ENCODE peak calls at places on chromosomes 11 and 22, in eight cellular contexts. One of them, this sample, is unnamed.

GRCh38 chr11:27820249-27820648 is 120.0 kb upstream of the BDNF start:
- DNase-seq in cardiac muscle cell: no peak
- DNase-seq in endodermal cell: no peak
- DNase-seq in colonic mucosa: no peak
- DNase-seq in uterus: no peak
- DNase-seq in fibroblast of pulmonary artery: no peak
- DNase-seq in heart right ventricle: no peak
- DNase-seq in left lung: no peak
- DNase-seq in this sample: peak

GRCh38 chr22:41976070-41976901 is 7.0 kb downstream of the SEPTIN3 start:
- DNase-seq in cardiac muscle cell: peak
- DNase-seq in endodermal cell: peak
- DNase-seq in colonic mucosa: peak
- DNase-seq in uterus: no peak
- DNase-seq in fibroblast of pulmonary artery: no peak
- DNase-seq in heart right ventricle: no peak
- DNase-seq in left lung: no peak
- DNase-seq in this sample: no peak

GRCh38 chr11:33682446-33682845 is 18.2 kb downstream of the C11orf91 start:
- DNase-seq in cardiac muscle cell: no peak
- DNase-seq in endodermal cell: peak
- DNase-seq in colonic mucosa: no peak
- DNase-seq in uterus: no peak
- DNase-seq in fibroblast of pulmonary artery: no peak
- DNase-seq in heart right ventricle: no peak
- DNase-seq in left lung: no peak
- DNase-seq in this sample: no peak

GRCh38 chr11:128288368-128288767 is 299.0 kb downstream of the ETS1 start:
- DNase-seq in cardiac muscle cell: peak
- DNase-seq in endodermal cell: no peak
- DNase-seq in colonic mucosa: no peak
- DNase-seq in uterus: no peak
- DNase-seq in fibroblast of pulmonary artery: peak
- DNase-seq in heart right ventricle: no peak
- DNase-seq in left lung: no peak
- DNase-seq in this sample: no peak

GRCh38 chr11:129881570-129882170 is 13.7 kb downstream of the NFRKB start:
- DNase-seq in cardiac muscle cell: peak
- DNase-seq in endodermal cell: peak
- DNase-seq in colonic mucosa: peak
- DNase-seq in uterus: no peak
- DNase-seq in fibroblast of pulmonary artery: peak
- DNase-seq in heart right ventricle: no peak
- DNase-seq in left lung: no peak
- DNase-seq in this sample: peak

GRCh38 chr22:19117111-19117512 is 5.1 kb downstream of the DGCR2 start:
- DNase-seq in cardiac muscle cell: no peak
- DNase-seq in endodermal cell: no peak
- DNase-seq in colonic mucosa: peak
- DNase-seq in uterus: no peak
- DNase-seq in fibroblast of pulmonary artery: no peak
- DNase-seq in heart right ventricle: no peak
- DNase-seq in left lung: no peak
- DNase-seq in this sample: no peak

GRCh38 chr22:33013531-33014162 is 44.5 kb downstream of the SYN3 start:
- DNase-seq in cardiac muscle cell: no peak
- DNase-seq in endodermal cell: peak
- DNase-seq in colonic mucosa: no peak
- DNase-seq in uterus: no peak
- DNase-seq in fibroblast of pulmonary artery: no peak
- DNase-seq in heart right ventricle: no peak
- DNase-seq in left lung: no peak
- DNase-seq in this sample: no peak

GRCh38 chr11:19995131-19995530 is 165.1 kb downstream of the DBX1 start:
- DNase-seq in cardiac muscle cell: no peak
- DNase-seq in endodermal cell: no peak
- DNase-seq in colonic mucosa: no peak
- DNase-seq in uterus: no peak
- DNase-seq in fibroblast of pulmonary artery: peak
- DNase-seq in heart right ventricle: no peak
- DNase-seq in left lung: no peak
- DNase-seq in this sample: peak

GRCh38 chr22:46149493-46149997 is 781 bp upstream of the PPARA start:
- DNase-seq in cardiac muscle cell: peak
- DNase-seq in endodermal cell: peak
- DNase-seq in colonic mucosa: peak
- DNase-seq in uterus: peak
- DNase-seq in fibroblast of pulmonary artery: peak
- DNase-seq in heart right ventricle: peak
- DNase-seq in left lung: peak
- DNase-seq in this sample: no peak

GRCh38 chr11:95338430-95338991 is 107.5 kb upstream of the SESN3 start:
- DNase-seq in cardiac muscle cell: peak
- DNase-seq in endodermal cell: no peak
- DNase-seq in colonic mucosa: peak
- DNase-seq in uterus: peak
- DNase-seq in fibroblast of pulmonary artery: peak
- DNase-seq in heart right ventricle: peak
- DNase-seq in left lung: peak
- DNase-seq in this sample: peak

GRCh38 chr22:47595122-47595521 is 832.7 kb downstream of the TBC1D22A start:
- DNase-seq in cardiac muscle cell: no peak
- DNase-seq in endodermal cell: no peak
- DNase-seq in colonic mucosa: no peak
- DNase-seq in uterus: no peak
- DNase-seq in fibroblast of pulmonary artery: no peak
- DNase-seq in heart right ventricle: no peak
- DNase-seq in left lung: no peak
- DNase-seq in this sample: no peak

GRCh38 chr11:77106321-77106720 is 3.7 kb downstream of the OMP start:
- DNase-seq in cardiac muscle cell: no peak
- DNase-seq in endodermal cell: no peak
- DNase-seq in colonic mucosa: peak
- DNase-seq in uterus: no peak
- DNase-seq in fibroblast of pulmonary artery: no peak
- DNase-seq in heart right ventricle: no peak
- DNase-seq in left lung: no peak
- DNase-seq in this sample: peak

GRCh38 chr11:2655834-2656622 is 43.8 kb downstream of the KCNQ1OT1 start:
- DNase-seq in cardiac muscle cell: no peak
- DNase-seq in endodermal cell: no peak
- DNase-seq in colonic mucosa: no peak
- DNase-seq in uterus: no peak
- DNase-seq in fibroblast of pulmonary artery: no peak
- DNase-seq in heart right ventricle: no peak
- DNase-seq in left lung: no peak
- DNase-seq in this sample: peak

GRCh38 chr22:42317691-42318547 is 47.5 kb upstream of the TCF20 start:
- DNase-seq in cardiac muscle cell: no peak
- DNase-seq in endodermal cell: no peak
- DNase-seq in colonic mucosa: peak
- DNase-seq in uterus: peak
- DNase-seq in fibroblast of pulmonary artery: no peak
- DNase-seq in heart right ventricle: no peak
- DNase-seq in left lung: peak
- DNase-seq in this sample: no peak

GRCh38 chr22:23652286-23652685 is 20.2 kb upstream of the DRICH1 start:
- DNase-seq in cardiac muscle cell: no peak
- DNase-seq in endodermal cell: no peak
- DNase-seq in colonic mucosa: no peak
- DNase-seq in uterus: no peak
- DNase-seq in fibroblast of pulmonary artery: no peak
- DNase-seq in heart right ventricle: no peak
- DNase-seq in left lung: no peak
- DNase-seq in this sample: no peak

GRCh38 chr11:64531906-64532312 is 59.1 kb upstream of the SLC22A12 start:
- DNase-seq in cardiac muscle cell: peak
- DNase-seq in endodermal cell: no peak
- DNase-seq in colonic mucosa: no peak
- DNase-seq in uterus: no peak
- DNase-seq in fibroblast of pulmonary artery: no peak
- DNase-seq in heart right ventricle: no peak
- DNase-seq in left lung: no peak
- DNase-seq in this sample: no peak

GRCh38 chr11:133476570-133477262 is 55.6 kb downstream of the OPCML start:
- DNase-seq in cardiac muscle cell: peak
- DNase-seq in endodermal cell: peak
- DNase-seq in colonic mucosa: no peak
- DNase-seq in uterus: no peak
- DNase-seq in fibroblast of pulmonary artery: no peak
- DNase-seq in heart right ventricle: no peak
- DNase-seq in left lung: no peak
- DNase-seq in this sample: no peak

GRCh38 chr22:39414377-39414776 is 14.8 kb downstream of the TAB1 start:
- DNase-seq in cardiac muscle cell: no peak
- DNase-seq in endodermal cell: no peak
- DNase-seq in colonic mucosa: no peak
- DNase-seq in uterus: no peak
- DNase-seq in fibroblast of pulmonary artery: no peak
- DNase-seq in heart right ventricle: no peak
- DNase-seq in left lung: no peak
- DNase-seq in this sample: no peak

GRCh38 chr11:75946531-75947530 is 131.8 kb downstream of the UVRAG start:
- DNase-seq in cardiac muscle cell: no peak
- DNase-seq in endodermal cell: peak
- DNase-seq in colonic mucosa: peak
- DNase-seq in uterus: no peak
- DNase-seq in fibroblast of pulmonary artery: peak
- DNase-seq in heart right ventricle: peak
- DNase-seq in left lung: no peak
- DNase-seq in this sample: no peak

GRCh38 chr11:12862761-12863469 is 146.2 kb upstream of the RASSF10 start:
- DNase-seq in cardiac muscle cell: peak
- DNase-seq in endodermal cell: peak
- DNase-seq in colonic mucosa: no peak
- DNase-seq in uterus: peak
- DNase-seq in fibroblast of pulmonary artery: peak
- DNase-seq in heart right ventricle: peak
- DNase-seq in left lung: peak
- DNase-seq in this sample: peak

GRCh38 chr11:126257764-126258163 is 10.9 kb downstream of the SRPRA start:
- DNase-seq in cardiac muscle cell: no peak
- DNase-seq in endodermal cell: no peak
- DNase-seq in colonic mucosa: no peak
- DNase-seq in uterus: no peak
- DNase-seq in fibroblast of pulmonary artery: peak
- DNase-seq in heart right ventricle: no peak
- DNase-seq in left lung: no peak
- DNase-seq in this sample: peak

GRCh38 chr11:114738954-114739353 is 60.6 kb downstream of the NXPE2 start:
- DNase-seq in cardiac muscle cell: peak
- DNase-seq in endodermal cell: peak
- DNase-seq in colonic mucosa: peak
- DNase-seq in uterus: no peak
- DNase-seq in fibroblast of pulmonary artery: peak
- DNase-seq in heart right ventricle: peak
- DNase-seq in left lung: no peak
- DNase-seq in this sample: peak

DNA sequence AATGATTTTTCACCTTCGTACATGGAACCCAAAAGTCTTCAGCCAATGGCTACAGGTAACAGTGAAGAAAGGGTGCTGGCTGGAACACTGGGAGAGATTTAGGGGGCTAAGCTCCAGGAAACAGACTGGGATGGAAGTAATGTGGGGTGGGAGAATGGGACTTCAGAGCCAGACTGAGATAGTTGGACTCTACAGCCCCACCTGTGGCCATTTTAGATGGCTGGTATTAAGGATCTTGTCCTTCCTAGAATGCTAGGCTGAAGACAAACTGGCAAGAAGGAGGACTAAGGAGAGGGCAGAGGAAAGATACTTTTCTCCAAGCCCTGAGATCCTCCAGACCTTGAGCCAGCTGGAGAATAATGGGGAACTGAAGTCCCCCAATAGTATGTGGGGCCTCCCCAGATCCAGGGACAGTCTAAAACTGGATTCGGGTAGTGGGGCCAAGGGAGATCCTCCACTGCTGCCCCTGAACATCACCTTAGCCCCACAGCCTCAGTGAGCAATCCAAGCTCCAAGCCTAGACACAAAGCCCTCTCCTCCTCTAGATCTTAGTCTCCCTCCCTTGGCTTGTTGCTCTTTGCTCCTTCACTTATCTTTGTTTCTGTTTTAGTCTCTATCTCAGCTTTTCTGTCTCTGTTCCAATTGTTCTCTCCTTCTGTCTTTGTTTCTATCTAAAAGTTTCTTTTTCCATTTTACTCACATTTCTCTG is 16.1 kb upstream of the RRAS2 start:
- DNase-seq in cardiac muscle cell: no peak
- DNase-seq in endodermal cell: peak
- DNase-seq in colonic mucosa: no peak
- DNase-seq in uterus: no peak
- DNase-seq in fibroblast of pulmonary artery: no peak
- DNase-seq in heart right ventricle: no peak
- DNase-seq in left lung: no peak
- DNase-seq in this sample: no peak
- TF ChIP-seq CTCF in cardiac muscle cell: peak
- TF ChIP-seq CTCF in endodermal cell: peak
- TF ChIP-seq CTCF in colonic mucosa: no peak
- TF ChIP-seq CTCF in uterus: no peak
- TF ChIP-seq CTCF in fibroblast of pulmonary artery: peak
- TF ChIP-seq CTCF in heart right ventricle: no peak
- TF ChIP-seq CTCF in left lung: no peak
- TF ChIP-seq CTCF in this sample: no peak

DNA sequence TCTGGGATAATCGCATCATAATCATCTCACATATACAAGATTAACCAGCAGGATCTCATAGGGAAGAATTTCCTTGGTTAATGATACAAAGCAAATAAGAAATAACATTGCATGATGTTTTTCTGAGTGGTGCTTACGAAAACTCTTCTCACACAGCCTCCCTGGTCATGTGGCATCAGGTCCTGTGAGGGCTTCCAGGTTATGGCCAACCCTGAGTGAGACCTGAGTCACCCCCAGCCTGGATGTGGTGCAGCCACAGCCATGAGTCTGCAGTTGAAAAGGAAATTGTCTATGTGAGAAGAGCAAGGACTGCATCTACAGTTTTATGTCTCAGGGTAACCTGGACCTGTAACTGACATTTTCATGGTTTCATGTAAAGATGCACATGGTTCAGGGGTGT is 90.5 kb upstream of the XKR3 start:
- DNase-seq in cardiac muscle cell: no peak
- DNase-seq in endodermal cell: no peak
- DNase-seq in colonic mucosa: no peak
- DNase-seq in uterus: no peak
- DNase-seq in fibroblast of pulmonary artery: no peak
- DNase-seq in heart right ventricle: no peak
- DNase-seq in left lung: no peak
- DNase-seq in this sample: peak
- H3K4me3 ChIP-seq in cardiac muscle cell: no peak
- H3K4me3 ChIP-seq in endodermal cell: no peak
- H3K4me3 ChIP-seq in colonic mucosa: no peak
- H3K4me3 ChIP-seq in uterus: no peak
- H3K4me3 ChIP-seq in fibroblast of pulmonary artery: no peak
- H3K4me3 ChIP-seq in heart right ventricle: no peak
- H3K4me3 ChIP-seq in left lung: no peak
- H3K4me3 ChIP-seq in this sample: no peak

GRCh38 chr11:80155412-80156017 is 714.7 kb upstream of the TENM4 start:
- DNase-seq in cardiac muscle cell: peak
- DNase-seq in endodermal cell: peak
- DNase-seq in colonic mucosa: no peak
- DNase-seq in uterus: no peak
- DNase-seq in fibroblast of pulmonary artery: peak
- DNase-seq in heart right ventricle: no peak
- DNase-seq in left lung: no peak
- DNase-seq in this sample: peak
- TF ChIP-seq CTCF in cardiac muscle cell: peak
- TF ChIP-seq CTCF in endodermal cell: peak
- TF ChIP-seq CTCF in colonic mucosa: peak
- TF ChIP-seq CTCF in uterus: no peak
- TF ChIP-seq CTCF in fibroblast of pulmonary artery: peak
- TF ChIP-seq CTCF in heart right ventricle: peak
- TF ChIP-seq CTCF in left lung: no peak
- TF ChIP-seq CTCF in this sample: peak

GRCh38 chr22:49359061-49359460 is 468.6 kb downstream of the BRD1 start:
- DNase-seq in cardiac muscle cell: no peak
- DNase-seq in endodermal cell: no peak
- DNase-seq in colonic mucosa: no peak
- DNase-seq in uterus: no peak
- DNase-seq in fibroblast of pulmonary artery: no peak
- DNase-seq in heart right ventricle: no peak
- DNase-seq in left lung: no peak
- DNase-seq in this sample: no peak
- H3K4me3 ChIP-seq in cardiac muscle cell: no peak
- H3K4me3 ChIP-seq in endodermal cell: no peak
- H3K4me3 ChIP-seq in colonic mucosa: no peak
- H3K4me3 ChIP-seq in uterus: no peak
- H3K4me3 ChIP-seq in fibroblast of pulmonary artery: no peak
- H3K4me3 ChIP-seq in heart right ventricle: no peak
- H3K4me3 ChIP-seq in left lung: no peak
- H3K4me3 ChIP-seq in this sample: no peak

This sample was measured in AG10803.